ENCODE peak calls at places on chromosomes 7 and 10, in four cellular contexts. One of them, this sample, is unnamed.

GRCh38 chr10:102542800-102543418 is 39.1 kb downstream of the SUFU start:
- DNase-seq in H1: no peak
- DNase-seq in HepG2: no peak
- DNase-seq in K562: no peak
- DNase-seq in this sample: no peak

GRCh38 chr7:33701189-33701740 is 204.1 kb upstream of the BMPER start:
- DNase-seq in K562: no peak
- DNase-seq in H1: no peak
- DNase-seq in HepG2: no peak
- DNase-seq in this sample: no peak

GRCh38 chr10:1011696-1012095 is 14.0 kb downstream of the IDI2 start:
- DNase-seq in HepG2: no peak
- DNase-seq in K562: no peak
- DNase-seq in H1: no peak
- DNase-seq in this sample: no peak

GRCh38 chr7:139743267-139743966 is 34.4 kb downstream of the HIPK2 start:
- DNase-seq in K562: no peak
- DNase-seq in H1: no peak
- DNase-seq in HepG2: no peak
- DNase-seq in this sample: no peak

GRCh38 chr7:23239253-23239652 is 7.3 kb upstream of the GPNMB start:
- DNase-seq in HepG2: no peak
- DNase-seq in K562: no peak
- DNase-seq in H1: no peak
- DNase-seq in this sample: no peak

GRCh38 chr10:46290101-46290884 is 3.5 kb downstream of the ANTXRL start:
- DNase-seq in HepG2: no peak
- DNase-seq in H1: no peak
- DNase-seq in K562: no peak
- DNase-seq in this sample: no peak

GRCh38 chr10:43816351-43817321 is 168.0 kb upstream of the ZNF32 start:
- DNase-seq in HepG2: no peak
- DNase-seq in H1: no peak
- DNase-seq in K562: no peak
- DNase-seq in this sample: no peak

GRCh38 chr7:20283385-20283784 is 47.3 kb upstream of the ITGB8 start:
- DNase-seq in K562: no peak
- DNase-seq in H1: no peak
- DNase-seq in HepG2: no peak
- DNase-seq in this sample: no peak

GRCh38 chr7:105306160-105306784 is 82.4 kb downstream of the SRPK2 start:
- DNase-seq in K562: no peak
- DNase-seq in H1: no peak
- DNase-seq in HepG2: no peak
- DNase-seq in this sample: no peak

GRCh38 chr7:133573554-133574265 is 320.8 kb downstream of the EXOC4 start:
- DNase-seq in HepG2: no peak
- DNase-seq in H1: no peak
- DNase-seq in K562: no peak
- DNase-seq in this sample: no peak

GRCh38 chr7:35975851-35976454 is 175.1 kb downstream of the SEPTIN7 start:
- DNase-seq in H1: no peak
- DNase-seq in K562: peak
- DNase-seq in HepG2: peak
- DNase-seq in this sample: no peak

GRCh38 chr7:23247602-23248335 is 1.2 kb downstream of the GPNMB start:
- DNase-seq in HepG2: no peak
- DNase-seq in K562: no peak
- DNase-seq in H1: peak
- DNase-seq in this sample: peak

GRCh38 chr10:15158972-15159371 is 9.5 kb downstream of the NMT2 start:
- DNase-seq in K562: no peak
- DNase-seq in H1: no peak
- DNase-seq in HepG2: no peak
- DNase-seq in this sample: no peak

GRCh38 chr10:91742189-91742588 is 56.0 kb upstream of the TNKS2 start:
- DNase-seq in K562: no peak
- DNase-seq in HepG2: no peak
- DNase-seq in H1: no peak
- DNase-seq in this sample: no peak

GRCh38 chr10:121608669-121609190 is 10.5 kb upstream of the FGFR2 start:
- DNase-seq in H1: peak
- DNase-seq in K562: peak
- DNase-seq in HepG2: peak
- DNase-seq in this sample: peak

GRCh38 chr10:122422266-122422980 is 32.0 kb upstream of the ARMS2 start:
- DNase-seq in K562: no peak
- DNase-seq in H1: no peak
- DNase-seq in HepG2: no peak
- DNase-seq in this sample: no peak

GRCh38 chr7:148129023-148129422 is 461.5 kb upstream of the C7orf33 start:
- DNase-seq in HepG2: no peak
- DNase-seq in H1: no peak
- DNase-seq in K562: no peak
- DNase-seq in this sample: no peak

GRCh38 chr10:63670291-63670898 is 149.2 kb downstream of the REEP3 start:
- DNase-seq in K562: no peak
- DNase-seq in HepG2: no peak
- DNase-seq in H1: no peak
- DNase-seq in this sample: no peak

GRCh38 chr7:24283900-24284698 is at the start of gene NPY:
- DNase-seq in H1: peak
- DNase-seq in K562: no peak
- DNase-seq in HepG2: no peak
- DNase-seq in this sample: peak

GRCh38 chr10:105210546-105210945 is 569.5 kb downstream of the SORCS3 start:
- DNase-seq in HepG2: no peak
- DNase-seq in H1: no peak
- DNase-seq in K562: no peak
- DNase-seq in this sample: no peak

GRCh38 chr10:82256275-82256674 is 381.3 kb downstream of the NRG3 start:
- DNase-seq in K562: no peak
- DNase-seq in H1: no peak
- DNase-seq in HepG2: no peak
- DNase-seq in this sample: no peak

GRCh38 chr7:158761945-158762344 is 57.3 kb upstream of the NCAPG2 start:
- DNase-seq in H1: peak
- DNase-seq in K562: no peak
- DNase-seq in HepG2: no peak
- DNase-seq in this sample: no peak

GRCh38 chr10:36254191-36254590 is 612.1 kb upstream of the FZD8 start:
- DNase-seq in H1: no peak
- DNase-seq in HepG2: no peak
- DNase-seq in K562: no peak
- DNase-seq in this sample: no peak

GRCh38 chr7:101614939-101615302 is 14.2 kb downstream of the MYL10 start:
- DNase-seq in K562: no peak
- DNase-seq in H1: no peak
- DNase-seq in HepG2: no peak
- DNase-seq in this sample: no peak

GRCh38 chr7:45082031-45082830 is 6.5 kb downstream of the NACAD start:
- DNase-seq in HepG2: no peak
- DNase-seq in K562: no peak
- DNase-seq in H1: no peak
- DNase-seq in this sample: no peak

GRCh38 chr10:101812606-101813005 is 5.6 kb downstream of the OGA start:
- DNase-seq in HepG2: no peak
- DNase-seq in K562: no peak
- DNase-seq in H1: no peak
- DNase-seq in this sample: no peak

GRCh38 chr10:45817130-45817859 is 30.0 kb downstream of the AGAP4 start:
- DNase-seq in K562: no peak
- DNase-seq in H1: no peak
- DNase-seq in HepG2: no peak
- DNase-seq in this sample: no peak

GRCh38 chr10:74289956-74290355 is 138.9 kb downstream of the ADK start:
- DNase-seq in H1: no peak
- DNase-seq in K562: no peak
- DNase-seq in HepG2: no peak
- DNase-seq in this sample: no peak

GRCh38 chr7:86991844-86992243 is 67.6 kb downstream of the ELAPOR2 start:
- DNase-seq in HepG2: no peak
- DNase-seq in H1: no peak
- DNase-seq in K562: no peak
- DNase-seq in this sample: no peak

GRCh38 chr10:24465124-24465874 is 256.4 kb downstream of the KIAA1217 start:
- DNase-seq in H1: no peak
- DNase-seq in HepG2: no peak
- DNase-seq in K562: no peak
- DNase-seq in this sample: no peak

GRCh38 chr10:77104459-77104980 is 533.1 kb downstream of the KCNMA1 start:
- DNase-seq in H1: no peak
- DNase-seq in K562: no peak
- DNase-seq in HepG2: no peak
- DNase-seq in this sample: no peak

GRCh38 chr10:62136931-62137330 is 131.7 kb downstream of the RTKN2 start:
- DNase-seq in H1: no peak
- DNase-seq in HepG2: no peak
- DNase-seq in K562: no peak
- DNase-seq in this sample: no peak

GRCh38 chr10:6507311-6507710 is 72.8 kb downstream of the PRKCQ start:
- DNase-seq in H1: peak
- DNase-seq in K562: no peak
- DNase-seq in HepG2: no peak
- DNase-seq in this sample: no peak

DNA sequence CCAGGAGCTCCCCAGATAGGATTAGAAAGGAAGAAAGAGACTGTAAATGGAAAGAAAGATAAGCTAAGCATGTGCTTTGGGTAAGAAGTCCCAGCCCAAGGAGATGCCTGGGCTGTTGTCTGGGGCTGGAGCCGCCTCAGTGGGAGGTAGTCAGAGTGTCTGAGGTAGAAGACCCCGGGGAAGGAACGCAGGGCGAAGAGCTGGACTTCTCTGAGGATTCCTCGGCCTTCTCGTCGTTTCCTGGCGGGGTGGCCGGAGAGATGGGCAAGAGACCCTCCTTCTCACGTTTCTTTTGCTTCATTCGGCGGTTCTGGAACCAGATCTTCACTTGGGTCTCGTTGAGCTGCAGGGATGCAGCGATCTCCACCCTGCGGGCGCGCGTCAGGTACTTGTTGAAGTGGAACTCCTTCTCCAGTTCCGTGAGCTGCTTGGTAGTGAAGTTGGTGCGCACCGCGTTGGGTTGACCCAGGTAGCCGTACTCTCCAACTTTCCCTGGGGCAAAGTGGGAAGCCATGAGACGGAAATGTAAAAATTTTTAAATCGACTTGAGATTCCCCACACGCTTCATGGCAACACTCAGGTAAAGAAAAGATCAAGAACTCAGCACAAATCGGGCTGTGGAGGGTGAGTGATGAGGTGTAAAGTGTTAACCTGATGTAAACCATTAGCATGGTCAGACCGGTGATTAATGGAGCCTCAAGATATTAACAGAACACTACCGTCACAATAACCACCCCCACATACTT is 1.3 kb downstream of the HOXA1 start:
- DNase-seq in K562: no peak
- DNase-seq in H1: no peak
- DNase-seq in HepG2: no peak
- DNase-seq in this sample: no peak
- TF ChIP-seq JUN in K562: no peak
- TF ChIP-seq JUN in H1: no peak
- TF ChIP-seq JUN in HepG2: no peak
- TF ChIP-seq JUN in this sample: no peak

DNA sequence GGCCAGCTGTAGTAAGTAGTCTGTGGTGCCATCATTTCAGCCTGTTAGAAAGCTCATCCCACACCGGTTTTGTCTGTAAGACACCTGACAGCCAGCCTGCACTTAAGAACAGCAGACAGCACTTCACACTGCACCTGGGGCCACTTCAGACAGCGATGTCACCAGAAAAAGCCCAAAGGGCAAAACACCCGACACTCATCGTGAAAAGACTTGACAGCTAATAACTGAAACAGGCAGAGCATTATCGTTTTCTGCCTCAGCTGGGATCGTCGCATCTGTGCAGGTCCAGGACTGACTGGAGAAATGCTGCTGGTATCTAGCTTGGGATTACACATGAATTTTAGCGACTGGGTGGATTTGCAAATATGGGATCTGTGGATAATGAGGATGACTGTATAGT is 16.8 kb upstream of the LAT2 start:
- DNase-seq in H1: no peak
- DNase-seq in K562: no peak
- DNase-seq in HepG2: no peak
- DNase-seq in this sample: no peak
- TF ChIP-seq SP1 in H1: no peak
- TF ChIP-seq SP1 in K562: no peak
- TF ChIP-seq SP1 in HepG2: no peak
- TF ChIP-seq SP1 in this sample: no peak

GRCh38 chr10:133163889-133164815 is 4.1 kb downstream of the KNDC1 start:
- DNase-seq in HepG2: no peak
- DNase-seq in K562: no peak
- DNase-seq in H1: peak
- DNase-seq in this sample: peak
- TF ChIP-seq JUN in HepG2: no peak
- TF ChIP-seq JUN in K562: no peak
- TF ChIP-seq JUN in H1: no peak
- TF ChIP-seq JUN in this sample: no peak

GRCh38 chr7:53466396-53466795 is 431.0 kb downstream of the POM121L12 start:
- DNase-seq in HepG2: no peak
- DNase-seq in K562: no peak
- DNase-seq in H1: no peak
- DNase-seq in this sample: no peak
- TF ChIP-seq SP1 in HepG2: no peak
- TF ChIP-seq SP1 in K562: no peak
- TF ChIP-seq SP1 in H1: no peak
- TF ChIP-seq SP1 in this sample: no peak

DNA sequence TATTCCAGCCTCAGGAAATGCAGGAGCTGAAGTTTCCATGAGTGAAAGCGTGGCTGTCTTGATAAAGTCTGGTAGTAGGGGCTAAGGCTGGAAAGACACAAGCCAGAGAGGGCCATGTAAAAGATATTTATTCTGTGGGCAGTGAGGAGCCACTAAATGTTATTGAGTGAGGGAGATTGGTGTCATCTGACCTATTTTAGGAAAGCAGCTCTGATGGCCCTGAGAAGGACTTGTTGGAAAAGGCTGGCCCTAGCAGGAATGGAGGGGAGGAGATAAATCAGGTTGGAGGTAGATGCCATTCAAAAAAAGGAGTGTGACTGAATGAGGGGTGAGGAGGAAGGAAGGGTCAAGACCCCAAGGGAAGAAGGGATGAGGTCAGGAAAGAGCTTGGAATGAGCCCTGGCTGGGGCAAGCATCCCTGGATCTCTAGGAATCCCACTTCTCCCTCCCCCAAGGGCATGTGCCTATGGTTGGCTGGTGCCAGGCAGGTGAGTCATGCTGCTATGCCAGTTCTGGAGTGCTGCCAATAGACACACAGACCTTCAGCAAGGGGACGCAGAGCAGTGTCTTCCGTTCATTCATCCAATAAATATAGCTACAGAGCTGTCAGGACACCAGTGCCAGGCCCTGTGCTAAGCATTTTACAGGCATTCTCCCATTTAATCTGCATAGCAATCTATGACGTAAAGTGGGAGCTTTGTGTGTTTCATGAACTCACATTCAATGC is 2.0 kb downstream of the ANKRD2 start:
- DNase-seq in K562: no peak
- DNase-seq in HepG2: peak
- DNase-seq in H1: no peak
- DNase-seq in this sample: no peak
- TF ChIP-seq JUN in K562: no peak
- TF ChIP-seq JUN in HepG2: no peak
- TF ChIP-seq JUN in H1: no peak
- TF ChIP-seq JUN in this sample: no peak